ENCODE peak calls at places on chromosomes 4 and X, in eight cellular contexts. Z is activated CD4-positive, alpha-beta T cell treated with anti-CD3 and anti-CD28 coated beads for 24 hours; M is RWPE2; R is Right ventricle myocardium superior; N is stimulated activated CD8-positive, alpha-beta memory T cell treated with anti-CD3 and anti-CD28 coated beads, Interleukin-15, amount 100 ng/mL, for 24 hours; D is GM23248; H is AG09319; I is NCI-H1092. B is an unnamed sample.

GRCh38 chr4:152516156-152516555 is 19.7 kb downstream of the FBXW7 start:
- DNase-seq in D (peak), Z (no peak), I (no peak), R (no peak), N (no peak), M (no peak), H (no peak), B (no peak)

GRCh38 chr4:153909672-153910071 is 120.8 kb upstream of the SFRP2 start:
- DNase-seq in N (no peak), Z (no peak), M (no peak), R (no peak), D (no peak), H (no peak), I (no peak), B (no peak)

GRCh38 chr4:140096483-140096861 is 57.5 kb downstream of the MAML3 start:
- DNase-seq in Z (no peak), R (no peak), N (no peak), I (no peak), H (no peak), D (no peak), M (no peak), B (no peak)

GRCh38 chr4:37827802-37828321 is 1.4 kb downstream of the PGM2 start:
- DNase-seq in I (no peak), H (no peak), N (no peak), R (no peak), Z (no peak), D (no peak), M (no peak), B (no peak)

GRCh38 chr4:169017971-169018370 is 7.9 kb upstream of the CBR4 start:
- DNase-seq in I (no peak), R (no peak), H (no peak), N (no peak), Z (no peak), D (no peak), M (no peak), B (no peak)

GRCh38 chr4:181821039-181822004 is 421.9 kb upstream of the TENM3 start:
- DNase-seq in D (peak), M (no peak), Z (no peak), N (no peak), H (no peak), R (no peak), I (peak), B (peak)

GRCh38 chr4:77153016-77153415 is 4.0 kb upstream of the CCNG2 start:
- DNase-seq in R (no peak), N (no peak), H (no peak), Z (no peak), I (no peak), M (no peak), D (no peak), B (no peak)

GRCh38 chrX:109966246-109966645 is 36.7 kb upstream of the TMEM164 start:
- DNase-seq in D (peak), N (no peak), H (no peak), R (no peak), Z (no peak), M (no peak), I (no peak), B (no peak)

GRCh38 chr4:156829194-156829593 is 142.4 kb downstream of the PDGFC start:
- DNase-seq in H (peak), M (no peak), I (no peak), Z (no peak), D (peak), R (no peak), N (no peak), B (peak)

B was measured in AG09309.